ENCODE peak calls at places on chromosomes 13 and 19, in five cellular contexts. One of them, this sample, is unnamed.

GRCh38 chr13:23681253-23681652 is 111.0 kb downstream of the TNFRSF19 start:
- DNase-seq in adrenal gland: no peak
- DNase-seq in AG10803: peak
- DNase-seq in neural crest cell: no peak
- DNase-seq in HFFc6: no peak
- DNase-seq in this sample: no peak

GRCh38 chr19:7522923-7523667 is 671 bp downstream of the MCOLN1 start:
- DNase-seq in HFFc6: no peak
- DNase-seq in neural crest cell: no peak
- DNase-seq in adrenal gland: peak
- DNase-seq in AG10803: peak
- DNase-seq in this sample: no peak

GRCh38 chr19:17259118-17259780 is 5.3 kb downstream of the USHBP1 start:
- DNase-seq in adrenal gland: no peak
- DNase-seq in neural crest cell: no peak
- DNase-seq in AG10803: no peak
- DNase-seq in HFFc6: no peak
- DNase-seq in this sample: no peak

GRCh38 chr19:51531349-51532315 is at the start of gene SIGLEC6:
- DNase-seq in neural crest cell: no peak
- DNase-seq in AG10803: no peak
- DNase-seq in adrenal gland: peak
- DNase-seq in HFFc6: no peak
- DNase-seq in this sample: peak

GRCh38 chr13:47287291-47287751 is 390.5 kb upstream of the HTR2A start:
- DNase-seq in AG10803: peak
- DNase-seq in adrenal gland: no peak
- DNase-seq in HFFc6: peak
- DNase-seq in neural crest cell: no peak
- DNase-seq in this sample: no peak

GRCh38 chr13:104171132-104171531 is 1104.9 kb upstream of the SLC10A2 start:
- DNase-seq in neural crest cell: no peak
- DNase-seq in adrenal gland: no peak
- DNase-seq in HFFc6: no peak
- DNase-seq in AG10803: no peak
- DNase-seq in this sample: peak

GRCh38 chr13:103516009-103516795 is 450.0 kb upstream of the SLC10A2 start:
- DNase-seq in AG10803: no peak
- DNase-seq in neural crest cell: no peak
- DNase-seq in HFFc6: no peak
- DNase-seq in adrenal gland: no peak
- DNase-seq in this sample: no peak

GRCh38 chr13:102983496-102983895 is 82.7 kb downstream of the SLC10A2 start:
- DNase-seq in HFFc6: no peak
- DNase-seq in neural crest cell: no peak
- DNase-seq in AG10803: peak
- DNase-seq in adrenal gland: no peak
- DNase-seq in this sample: no peak

GRCh38 chr13:28409648-28410047 is 85.3 kb downstream of the FLT1 start:
- DNase-seq in AG10803: peak
- DNase-seq in HFFc6: no peak
- DNase-seq in adrenal gland: no peak
- DNase-seq in neural crest cell: no peak
- DNase-seq in this sample: no peak

GRCh38 chr13:47484564-47484963 is 516.5 kb downstream of the SUCLA2 start:
- DNase-seq in AG10803: peak
- DNase-seq in adrenal gland: no peak
- DNase-seq in HFFc6: peak
- DNase-seq in neural crest cell: no peak
- DNase-seq in this sample: no peak

GRCh38 chr13:71417205-71417604 is 449.8 kb downstream of the DACH1 start:
- DNase-seq in HFFc6: no peak
- DNase-seq in adrenal gland: no peak
- DNase-seq in AG10803: no peak
- DNase-seq in neural crest cell: no peak
- DNase-seq in this sample: no peak

GRCh38 chr13:80083516-80084085 is 257.3 kb downstream of the SPRY2 start:
- DNase-seq in neural crest cell: no peak
- DNase-seq in adrenal gland: no peak
- DNase-seq in AG10803: peak
- DNase-seq in HFFc6: peak
- DNase-seq in this sample: no peak

GRCh38 chr13:107203146-107203847 is 635.4 kb upstream of the ARGLU1 start:
- DNase-seq in adrenal gland: no peak
- DNase-seq in AG10803: peak
- DNase-seq in neural crest cell: peak
- DNase-seq in HFFc6: peak
- DNase-seq in this sample: peak

GRCh38 chr13:78129850-78130249 is 211.2 kb upstream of the EDNRB start:
- DNase-seq in neural crest cell: no peak
- DNase-seq in adrenal gland: no peak
- DNase-seq in HFFc6: no peak
- DNase-seq in AG10803: no peak
- DNase-seq in this sample: no peak

GRCh38 chr13:42216422-42216735 is 55.6 kb upstream of the AKAP11 start:
- DNase-seq in neural crest cell: no peak
- DNase-seq in AG10803: no peak
- DNase-seq in HFFc6: no peak
- DNase-seq in adrenal gland: no peak
- DNase-seq in this sample: no peak
- TF ChIP-seq CTCF in neural crest cell: no peak
- TF ChIP-seq CTCF in AG10803: no peak
- TF ChIP-seq CTCF in HFFc6: peak
- TF ChIP-seq CTCF in adrenal gland: no peak
- TF ChIP-seq CTCF in this sample: no peak

GRCh38 chr19:13872695-13873389 is 4.1 kb upstream of the NANOS3 start:
- DNase-seq in HFFc6: no peak
- DNase-seq in neural crest cell: peak
- DNase-seq in adrenal gland: no peak
- DNase-seq in AG10803: no peak
- DNase-seq in this sample: no peak
- TF ChIP-seq CTCF in HFFc6: peak
- TF ChIP-seq CTCF in neural crest cell: no peak
- TF ChIP-seq CTCF in adrenal gland: no peak
- TF ChIP-seq CTCF in AG10803: peak
- TF ChIP-seq CTCF in this sample: no peak

GRCh38 chr13:111319998-111320911 is at the start of gene TEX29:
- DNase-seq in HFFc6: no peak
- DNase-seq in adrenal gland: no peak
- DNase-seq in neural crest cell: no peak
- DNase-seq in AG10803: no peak
- DNase-seq in this sample: no peak
- TF ChIP-seq CTCF in HFFc6: no peak
- TF ChIP-seq CTCF in adrenal gland: no peak
- TF ChIP-seq CTCF in neural crest cell: no peak
- TF ChIP-seq CTCF in AG10803: no peak
- TF ChIP-seq CTCF in this sample: no peak

GRCh38 chr13:26038931-26039475 is 12.8 kb downstream of the SHISA2 start:
- DNase-seq in AG10803: no peak
- DNase-seq in neural crest cell: no peak
- DNase-seq in HFFc6: no peak
- DNase-seq in adrenal gland: no peak
- DNase-seq in this sample: no peak

GRCh38 chr13:26041476-26041875 is 10.3 kb downstream of the SHISA2 start:
- DNase-seq in HFFc6: no peak
- DNase-seq in neural crest cell: no peak
- DNase-seq in adrenal gland: no peak
- DNase-seq in AG10803: no peak
- DNase-seq in this sample: no peak

GRCh38 chr13:26034018-26034417 is 17.8 kb downstream of the SHISA2 start:
- DNase-seq in HFFc6: no peak
- DNase-seq in AG10803: no peak
- DNase-seq in neural crest cell: no peak
- DNase-seq in adrenal gland: no peak
- DNase-seq in this sample: no peak

GRCh38 chr13:26036383-26036782 is 15.4 kb downstream of the SHISA2 start:
- DNase-seq in adrenal gland: no peak
- DNase-seq in neural crest cell: no peak
- DNase-seq in HFFc6: no peak
- DNase-seq in AG10803: no peak
- DNase-seq in this sample: no peak

DNA sequence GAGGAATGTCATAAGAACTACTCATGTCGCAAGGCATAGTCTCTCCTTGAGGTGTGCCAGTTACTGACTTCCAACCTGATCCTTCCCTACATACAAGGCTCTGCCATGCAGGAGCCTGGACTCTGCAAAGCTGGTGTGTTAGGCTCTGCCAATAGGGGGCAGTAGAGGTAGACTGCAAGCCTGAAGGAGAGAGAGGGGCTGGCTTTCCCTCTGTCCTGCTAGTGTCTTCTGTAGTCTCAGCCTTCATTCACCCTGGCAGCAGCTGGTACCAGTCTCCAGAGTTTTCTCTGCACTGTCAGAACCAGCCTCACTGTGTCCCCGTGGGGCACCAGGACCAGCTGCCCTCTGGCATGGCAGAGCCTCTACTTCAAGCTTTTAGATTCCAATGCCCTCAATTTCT is 14.5 kb downstream of the SHISA2 start:
- DNase-seq in AG10803: no peak
- DNase-seq in adrenal gland: no peak
- DNase-seq in neural crest cell: peak
- DNase-seq in HFFc6: no peak
- DNase-seq in this sample: peak
- TF ChIP-seq CTCF in AG10803: peak
- TF ChIP-seq CTCF in adrenal gland: no peak
- TF ChIP-seq CTCF in neural crest cell: peak
- TF ChIP-seq CTCF in HFFc6: peak
- TF ChIP-seq CTCF in this sample: peak

DNA sequence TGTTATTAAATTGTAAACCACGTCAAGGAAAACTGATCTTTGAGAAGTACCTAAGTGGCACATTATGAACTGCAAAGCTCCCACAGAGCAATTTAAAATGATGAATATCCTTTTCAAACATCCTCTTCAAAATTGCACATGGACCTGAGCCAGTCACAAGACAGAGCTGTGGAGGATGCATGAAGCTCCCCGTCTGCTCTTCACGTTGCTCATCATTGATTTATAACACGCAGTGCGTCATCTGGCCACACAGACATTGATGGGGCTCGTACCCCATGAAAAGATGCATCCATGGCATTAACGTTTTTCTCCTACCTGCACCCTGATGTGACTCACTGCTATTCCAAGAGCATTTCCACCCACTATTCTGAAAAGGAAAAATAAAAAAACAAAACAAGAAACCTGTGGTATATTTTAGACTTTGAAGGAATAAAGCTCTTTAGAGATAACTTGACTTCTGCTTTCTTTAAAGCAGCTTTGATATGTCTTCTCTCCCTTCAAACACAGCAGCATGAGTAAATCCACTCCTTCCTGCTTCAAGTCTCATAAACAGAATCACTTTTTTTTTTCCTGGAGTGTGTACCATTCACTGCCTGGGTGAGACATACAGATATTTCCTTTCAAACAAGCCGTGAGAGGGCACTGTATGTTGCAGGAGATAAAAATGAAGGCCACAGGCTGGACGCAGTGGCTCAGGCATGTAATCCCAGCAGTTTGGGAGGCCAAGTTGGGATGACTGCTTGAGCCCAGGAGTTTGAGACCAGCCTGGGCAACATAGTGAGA is 7.1 kb upstream of the SERTM1 start:
- DNase-seq in HFFc6: no peak
- DNase-seq in AG10803: no peak
- DNase-seq in adrenal gland: no peak
- DNase-seq in neural crest cell: no peak
- DNase-seq in this sample: no peak
- TF ChIP-seq CTCF in HFFc6: no peak
- TF ChIP-seq CTCF in AG10803: no peak
- TF ChIP-seq CTCF in adrenal gland: no peak
- TF ChIP-seq CTCF in neural crest cell: no peak
- TF ChIP-seq CTCF in this sample: no peak

GRCh38 chr19:18522124-18522861 is 423 bp upstream of the ELL start:
- DNase-seq in HFFc6: peak
- DNase-seq in adrenal gland: peak
- DNase-seq in AG10803: peak
- DNase-seq in neural crest cell: peak
- DNase-seq in this sample: peak

GRCh38 chr19:18519962-18520847 is 1.7 kb downstream of the ELL start:
- DNase-seq in adrenal gland: peak
- DNase-seq in AG10803: peak
- DNase-seq in HFFc6: peak
- DNase-seq in neural crest cell: peak
- DNase-seq in this sample: peak

GRCh38 chr19:18518639-18519038 is 3.2 kb downstream of the ELL start:
- DNase-seq in neural crest cell: no peak
- DNase-seq in AG10803: no peak
- DNase-seq in HFFc6: no peak
- DNase-seq in adrenal gland: no peak
- DNase-seq in this sample: no peak

GRCh38 chr19:18521692-18522123 is at the start of gene ELL:
- DNase-seq in AG10803: no peak
- DNase-seq in HFFc6: no peak
- DNase-seq in adrenal gland: no peak
- DNase-seq in neural crest cell: no peak
- DNase-seq in this sample: no peak

GRCh38 chr19:18520848-18521691 is 800 bp downstream of the ELL start:
- DNase-seq in neural crest cell: peak
- DNase-seq in AG10803: no peak
- DNase-seq in adrenal gland: peak
- DNase-seq in HFFc6: no peak
- DNase-seq in this sample: no peak
- TF ChIP-seq CTCF in neural crest cell: peak
- TF ChIP-seq CTCF in AG10803: no peak
- TF ChIP-seq CTCF in adrenal gland: no peak
- TF ChIP-seq CTCF in HFFc6: peak
- TF ChIP-seq CTCF in this sample: no peak